ENCODE peak calls at places on chromosomes 7 and 10, in seven cellular contexts. Q is HFF-Myc; A is stimulated activated CD8-positive, alpha-beta memory T cell treated with anti-CD3 and anti-CD28 coated beads, Interleukin-4, amount 100 ng/mL, for 1 hour; M is NCI-H1417; X is NAMALWA; Y is activated CD8-positive, alpha-beta memory T cell treated with anti-CD3 and anti-CD28 coated beads for 4 hours; J is SHP77. P is an unnamed sample.

GRCh38 chr7:90483236-90483635 is 13.8 kb downstream of the PTTG1IP2 start:
- DNase-seq in Q (no peak), M (no peak), X (no peak), A (no peak), J (no peak), Y (no peak), P (no peak)

GRCh38 chr10:52066383-52066782 is 247.7 kb upstream of the DKK1 start:
- DNase-seq in X (peak), M (no peak), J (no peak), Y (no peak), Q (no peak), A (no peak), P (no peak)

GRCh38 chr10:69802424-69803161 is 887 bp downstream of the COL13A1 start:
- DNase-seq in Q (no peak), J (no peak), A (no peak), M (no peak), Y (no peak), X (no peak), P (no peak)

GRCh38 chr10:566241-566885 is 123.1 kb downstream of the DIP2C start:
- DNase-seq in M (no peak), X (no peak), J (no peak), A (no peak), Q (no peak), Y (no peak), P (no peak)

GRCh38 chr10:59970396-59971368 is 64.3 kb upstream of the CCDC6 start:
- DNase-seq in Y (no peak), Q (no peak), X (peak), J (no peak), A (no peak), M (no peak), P (no peak)

GRCh38 chr7:128783143-128783799 is 7.7 kb upstream of the OPN1SW start:
- DNase-seq in J (peak), A (no peak), Q (peak), M (no peak), Y (no peak), X (peak), P (no peak)

GRCh38 chr7:7220821-7221220 is 38.5 kb downstream of the C1GALT1 start:
- DNase-seq in J (no peak), Y (no peak), M (no peak), Q (no peak), X (no peak), A (no peak), P (no peak)

GRCh38 chr7:122525355-122525754 is 173.6 kb downstream of the RNF133 start:
- DNase-seq in M (no peak), J (no peak), Y (no peak), X (no peak), A (no peak), Q (no peak), P (no peak)

GRCh38 chr7:43164757-43165156 is 52.3 kb downstream of the HECW1 start:
- DNase-seq in X (no peak), Q (peak), A (no peak), J (no peak), Y (no peak), M (no peak), P (no peak)

GRCh38 chr7:96901822-96902412 is 103.4 kb upstream of the DLX6 start:
- DNase-seq in X (no peak), Y (no peak), Q (no peak), M (no peak), J (no peak), A (no peak), P (no peak)

GRCh38 chr7:66847879-66848810 is 72.9 kb upstream of the TMEM248 start:
- DNase-seq in Y (no peak), A (no peak), J (peak), X (no peak), M (no peak), Q (no peak), P (peak)

GRCh38 chr7:22083711-22084289 is 138.1 kb upstream of the CDCA7L start:
- DNase-seq in A (no peak), Y (no peak), Q (no peak), J (no peak), M (no peak), X (no peak), P (no peak)

GRCh38 chr7:8594115-8594514 is 160.7 kb downstream of the NXPH1 start:
- DNase-seq in J (no peak), X (no peak), A (no peak), Y (no peak), Q (no peak), M (no peak), P (no peak)

GRCh38 chr7:127208351-127208750 is 44.4 kb downstream of the GRM8 start:
- DNase-seq in Y (no peak), J (no peak), X (no peak), Q (no peak), M (no peak), A (no peak), P (no peak)

GRCh38 chr10:23116696-23117095 is 21.3 kb downstream of the MSRB2 start:
- DNase-seq in Q (no peak), M (no peak), X (no peak), Y (no peak), J (no peak), A (no peak), P (no peak)

GRCh38 chr10:122391875-122392274 is 17.4 kb downstream of the PLEKHA1 start:
- DNase-seq in J (no peak), M (no peak), Y (no peak), A (no peak), Q (no peak), X (no peak), P (no peak)

GRCh38 chr10:122894261-122894944 is 15.0 kb upstream of the FAM24B start:
- DNase-seq in Y (no peak), J (no peak), A (no peak), Q (no peak), X (no peak), M (no peak), P (no peak)

GRCh38 chr10:42952358-42952757 is 124.5 kb upstream of the RET start:
- DNase-seq in X (no peak), M (no peak), Y (no peak), Q (no peak), A (no peak), J (no peak), P (no peak)

GRCh38 chr10:46068117-46068516 is 22.0 kb upstream of the MSMB start:
- DNase-seq in J (no peak), X (no peak), Y (no peak), A (no peak), Q (no peak), M (no peak), P (no peak)

GRCh38 chr10:3473271-3473670 is 300.7 kb upstream of the PITRM1 start:
- DNase-seq in X (no peak), Y (no peak), A (no peak), M (no peak), J (no peak), Q (no peak), P (no peak)

GRCh38 chr7:158650821-158651225 is 53.8 kb downstream of the NCAPG2 start:
- DNase-seq in J (no peak), X (no peak), Q (no peak), M (no peak), Y (no peak), A (no peak), P (no peak)

GRCh38 chr7:158141806-158142518 is 445.7 kb downstream of the PTPRN2 start:
- DNase-seq in Q (no peak), X (no peak), J (no peak), Y (no peak), A (no peak), M (no peak), P (no peak)

GRCh38 chr10:112898540-112899395 is 51.3 kb upstream of the TCF7L2 start:
- DNase-seq in X (no peak), Q (no peak), Y (no peak), M (no peak), A (no peak), J (peak), P (no peak)

P was measured in pulmonary artery endothelial cell.